ENCODE peak calls at places on chromosome 20, in nine cellular contexts. X is astrocyte of the cerebellum, P is IMR-90, D is fibroblast of lung, H is sigmoid colon, B is foreskin fibroblast, W is SK-N-SH, V is stomach, I is GM06990. C is an unnamed sample.

GRCh38 chr20:2817341-2817726 is 1.2 kb downstream of the TMEM239 start:
- DNase-seq in P (no peak), H (no peak), V (no peak), X (no peak), D (no peak), W (no peak), B (no peak), I (no peak), C (no peak)

GRCh38 chr20:48791014-48791413 is 36.8 kb downstream of the PREX1 start:
- DNase-seq in D (peak; percentile 38), B (no peak), X (no peak), W (peak; percentile 35), H (peak; percentile 11), I (no peak), V (no peak), P (no peak), C (no peak)

GRCh38 chr20:24699321-24700165 is 230.1 kb downstream of the SYNDIG1 start:
- DNase-seq in V (peak; percentile 11), D (no peak), W (no peak), B (no peak), P (no peak), X (no peak), H (peak; percentile 18), I (no peak), C (no peak)

GRCh38 chr20:46220808-46221207 is 87.5 kb downstream of the CDH22 start:
- DNase-seq in B (no peak), V (no peak), H (no peak), W (peak; percentile 89), P (no peak), I (no peak), D (no peak), X (no peak), C (no peak)

GRCh38 chr20:53957421-53958172 is 112.8 kb downstream of the BCAS1 start:
- DNase-seq in V (no peak), H (no peak), I (no peak), X (peak; percentile 60), P (peak; percentile 16), W (no peak), D (peak; percentile 90), B (peak; percentile 67), C (peak; percentile 11)

GRCh38 chr20:17663040-17663399 is 19.0 kb downstream of the RRBP1 start:
- DNase-seq in H (peak; percentile 53), W (no peak), B (no peak), I (no peak), P (no peak), V (no peak), X (no peak), D (no peak), C (no peak)

GRCh38 chr20:1946762-1947534 is 46.9 kb downstream of the PDYN start:
- DNase-seq in P (peak; percentile 17), I (no peak), B (no peak), X (no peak), D (peak; percentile 35), H (peak; percentile 76), V (peak; percentile 29), W (no peak), C (peak; percentile 39)

GRCh38 chr20:46060301-46060881 is 29.4 kb downstream of the NCOA5 start:
- DNase-seq in I (peak; percentile 37), W (no peak), P (no peak), V (no peak), B (no peak), H (no peak), D (no peak), X (no peak), C (no peak)

GRCh38 chr20:21521596-21522478 is 8.0 kb upstream of the NKX2-2 start:
- DNase-seq in P (no peak), D (no peak), H (no peak), X (no peak), W (peak; percentile 30), B (no peak), I (no peak), V (no peak), C (no peak)

GRCh38 chr20:23320317-23320716 is 30.3 kb upstream of the NXT1 start:
- DNase-seq in B (peak; percentile 30), V (no peak), I (no peak), H (no peak), P (peak; percentile 17), W (peak; percentile 24), D (peak; percentile 3), X (no peak), C (peak; percentile 25)

GRCh38 chr20:41892031-41892430 is 273.9 kb upstream of the CHD6 start:
- DNase-seq in B (no peak), W (no peak), V (no peak), P (no peak), I (no peak), X (no peak), H (no peak), D (no peak), C (no peak)

GRCh38 chr20:23877524-23877923 is 2.0 kb downstream of the CST5 start:
- DNase-seq in H (no peak), D (no peak), V (no peak), W (no peak), I (no peak), B (no peak), X (no peak), P (no peak), C (no peak)

GRCh38 chr20:37543828-37544227 is 16.2 kb upstream of the BLCAP start:
- DNase-seq in W (peak; percentile 52), P (peak; percentile 54), X (no peak), D (peak; percentile 20), V (no peak), I (no peak), H (no peak), B (peak; percentile 57), C (peak; percentile 43)

GRCh38 chr20:46129955-46130481 is 11.9 kb downstream of the CD40 start:
- DNase-seq in P (no peak), D (no peak), V (no peak), X (no peak), I (peak; percentile 40), W (no peak), B (no peak), H (no peak), C (no peak)

GRCh38 chr20:62740286-62741141 is 31.9 kb downstream of the NTSR1 start:
- DNase-seq in P (peak; percentile 95), X (peak; percentile 33), H (peak; percentile 68), W (no peak), B (peak; percentile 92), V (peak; percentile 39), D (peak; percentile 91), I (peak; percentile 78), C (peak; percentile 55)

GRCh38 chr20:44731657-44732056 is 14.0 kb upstream of the KCNK15 start:
- DNase-seq in H (no peak), P (no peak), W (no peak), I (no peak), D (no peak), X (no peak), B (no peak), V (peak; percentile 81), C (no peak)

GRCh38 chr20:46870041-46870440 is 24.6 kb upstream of the EYA2 start:
- DNase-seq in X (no peak), I (no peak), W (no peak), H (no peak), P (no peak), V (no peak), D (peak; percentile 1), B (no peak), C (no peak)

GRCh38 chr20:47256665-47257236 is 99.7 kb downstream of the ZMYND8 start:
- DNase-seq in W (no peak), X (no peak), V (no peak), P (peak; percentile 81), I (no peak), D (peak; percentile 76), H (no peak), B (no peak), C (peak; percentile 67)

DNA sequence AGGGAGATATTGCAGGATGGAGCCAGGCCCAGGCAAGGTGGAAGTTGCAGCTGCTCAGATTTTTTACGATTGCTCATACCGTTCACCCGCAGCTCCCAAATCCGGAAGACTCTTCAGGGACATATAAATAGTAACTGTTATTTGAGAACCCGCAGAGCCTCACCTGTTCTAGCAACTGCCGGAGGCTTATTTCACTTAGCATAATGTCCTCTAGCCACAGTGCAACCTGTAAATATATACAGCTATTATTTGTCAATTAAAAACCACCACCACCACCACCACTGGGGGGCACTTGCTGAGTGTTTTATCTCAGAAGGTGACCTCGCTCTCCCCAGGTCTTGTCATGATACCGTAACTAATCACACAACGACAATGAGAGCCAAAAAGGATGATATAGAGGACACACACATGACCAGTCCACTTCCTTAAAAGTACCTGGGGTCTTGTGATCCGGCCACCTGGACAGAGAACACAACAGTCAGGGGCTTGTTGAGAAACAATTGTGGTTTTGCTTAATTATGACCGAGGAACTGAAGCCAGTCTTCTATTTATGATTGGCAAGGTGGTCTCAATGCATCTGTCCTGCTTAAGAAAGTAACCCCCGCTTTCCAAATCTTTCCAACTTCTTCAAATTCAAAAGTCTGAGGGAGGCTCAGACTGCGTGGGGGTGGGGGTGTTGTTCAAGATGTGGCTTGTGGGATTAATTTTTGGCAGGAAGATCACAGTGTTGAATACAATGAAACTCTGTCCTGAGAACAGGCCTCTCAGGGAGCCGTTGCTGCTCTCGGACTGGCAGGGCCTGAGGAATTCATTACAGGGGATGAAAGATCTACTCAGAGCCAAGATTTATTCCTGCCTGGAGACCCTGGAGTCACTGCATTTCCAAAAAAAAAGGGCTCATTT is 107.7 kb upstream of the PRND start:
- DNase-seq in V (peak; percentile 49), H (no peak), W (no peak), P (no peak), X (peak; percentile 90), D (peak; percentile 87), B (no peak), I (peak; percentile 38), C (peak; percentile 56)
- TF ChIP-seq CTCF in V (no peak), H (peak; percentile 31), W (peak; percentile 71), P (peak; percentile 43), X (peak; percentile 53), D (peak; percentile 30), B (peak; percentile 47), I (peak; percentile 64), C (peak; percentile 53)

GRCh38 chr20:58374027-58374850 is 14.8 kb upstream of the VAPB start:
- DNase-seq in H (no peak), X (no peak), W (no peak), I (no peak), B (no peak), V (no peak), D (no peak), P (no peak), C (no peak)
- H3K4me3 ChIP-seq in H (no peak overlapping the region), X (no peak overlapping the region), W (no peak overlapping the region), I (no peak overlapping the region), B (no peak overlapping the region), V (no peak overlapping the region), D (no peak overlapping the region), P (no peak overlapping the region), C (no peak overlapping the region)

DNA sequence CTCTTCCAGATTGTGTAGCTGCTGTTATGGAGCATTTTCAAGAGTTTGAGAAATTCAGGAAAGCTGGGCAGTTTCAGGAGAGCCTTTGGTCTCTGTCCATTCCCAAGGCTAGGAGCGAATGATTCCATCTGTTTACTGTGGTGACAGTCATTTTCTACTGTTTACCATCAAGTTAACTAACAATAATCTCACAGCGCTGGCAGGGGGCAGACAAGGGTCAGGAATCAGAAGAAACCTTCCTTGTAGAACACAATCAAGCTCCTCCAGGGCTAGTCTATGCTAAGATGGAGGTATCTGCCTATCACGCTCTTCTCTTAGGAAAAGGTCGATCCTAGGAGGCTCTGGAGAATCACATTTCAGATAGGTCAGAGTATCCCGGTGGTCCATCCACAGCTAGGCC is 293.9 kb downstream of the KIF16B start:
- DNase-seq in V (no peak), X (no peak), D (no peak), P (no peak), B (no peak), W (no peak), H (no peak), I (no peak), C (no peak)
- TF ChIP-seq CTCF in V (no peak), X (no peak), D (no peak), P (no peak), B (no peak), W (no peak), H (no peak), I (no peak), C (no peak)

GRCh38 chr20:63846128-63846771 is 15.0 kb upstream of the ABHD16B start:
- DNase-seq in I (no peak), W (peak; percentile 70), X (no peak), B (no peak), P (no peak), V (no peak), H (no peak), D (peak; percentile 42), C (peak; percentile 61)
- H3K4me3 ChIP-seq in I (no peak overlapping the region), W (no peak overlapping the region), X (peak overlapping the region; percentile 10), B (no peak overlapping the region), P (no peak overlapping the region), V (no peak overlapping the region), H (no peak overlapping the region), D (no peak overlapping the region), C (peak overlapping the region; percentile 0)